ENCODE peak calls at places on chromosome 1, in four cellular contexts. One of them, this sample, is unnamed.

GRCh38 chr1:2119886-2120285 is 69.7 kb downstream of the PRKCZ start:
- DNase-seq in activated gamma-delta T cell treated with Interleukin-2 at 50 U/mL for 16 hours: no peak
- DNase-seq in heart left ventricle: peak
- DNase-seq in type B pancreatic cell: no peak
- DNase-seq in this sample: no peak

GRCh38 chr1:68218485-68218884 is 13.8 kb downstream of the WLS start:
- DNase-seq in activated gamma-delta T cell treated with Interleukin-2 at 50 U/mL for 16 hours: no peak
- DNase-seq in heart left ventricle: no peak
- DNase-seq in type B pancreatic cell: no peak
- DNase-seq in this sample: peak

GRCh38 chr1:55214214-55214902 is 806 bp downstream of the USP24 start:
- DNase-seq in heart left ventricle: peak
- DNase-seq in activated gamma-delta T cell treated with Interleukin-2 at 50 U/mL for 16 hours: peak
- DNase-seq in type B pancreatic cell: peak
- DNase-seq in this sample: peak

GRCh38 chr1:109759513-109760334 is 4.0 kb downstream of the EPS8L3 start:
- DNase-seq in activated gamma-delta T cell treated with Interleukin-2 at 50 U/mL for 16 hours: no peak
- DNase-seq in type B pancreatic cell: peak
- DNase-seq in heart left ventricle: no peak
- DNase-seq in this sample: no peak

GRCh38 chr1:241411776-241412338 is 54.9 kb upstream of the RGS7 start:
- DNase-seq in type B pancreatic cell: no peak
- DNase-seq in activated gamma-delta T cell treated with Interleukin-2 at 50 U/mL for 16 hours: no peak
- DNase-seq in heart left ventricle: no peak
- DNase-seq in this sample: no peak

GRCh38 chr1:194196562-194196961 is 1010.1 kb upstream of the B3GALT2 start:
- DNase-seq in activated gamma-delta T cell treated with Interleukin-2 at 50 U/mL for 16 hours: no peak
- DNase-seq in type B pancreatic cell: no peak
- DNase-seq in heart left ventricle: no peak
- DNase-seq in this sample: no peak

GRCh38 chr1:166843769-166844596 is 4.7 kb downstream of the POGK start:
- DNase-seq in type B pancreatic cell: no peak
- DNase-seq in activated gamma-delta T cell treated with Interleukin-2 at 50 U/mL for 16 hours: no peak
- DNase-seq in heart left ventricle: no peak
- DNase-seq in this sample: no peak

GRCh38 chr1:192949783-192950182 is 109.4 kb downstream of the UCHL5 start:
- DNase-seq in activated gamma-delta T cell treated with Interleukin-2 at 50 U/mL for 16 hours: no peak
- DNase-seq in type B pancreatic cell: no peak
- DNase-seq in heart left ventricle: no peak
- DNase-seq in this sample: no peak

GRCh38 chr1:45876000-45876399 is 72.6 kb downstream of the MAST2 start:
- DNase-seq in type B pancreatic cell: no peak
- DNase-seq in heart left ventricle: no peak
- DNase-seq in activated gamma-delta T cell treated with Interleukin-2 at 50 U/mL for 16 hours: no peak
- DNase-seq in this sample: no peak

GRCh38 chr1:109814993-109815786 is 51.5 kb upstream of the EPS8L3 start:
- DNase-seq in activated gamma-delta T cell treated with Interleukin-2 at 50 U/mL for 16 hours: no peak
- DNase-seq in type B pancreatic cell: no peak
- DNase-seq in heart left ventricle: no peak
- DNase-seq in this sample: no peak

GRCh38 chr1:3026581-3027511 is 5.6 kb downstream of the ACTRT2 start:
- DNase-seq in activated gamma-delta T cell treated with Interleukin-2 at 50 U/mL for 16 hours: no peak
- DNase-seq in heart left ventricle: no peak
- DNase-seq in type B pancreatic cell: peak
- DNase-seq in this sample: no peak

GRCh38 chr1:27872059-27872801 is at the start of gene THEMIS2:
- DNase-seq in type B pancreatic cell: peak
- DNase-seq in heart left ventricle: peak
- DNase-seq in activated gamma-delta T cell treated with Interleukin-2 at 50 U/mL for 16 hours: peak
- DNase-seq in this sample: peak

GRCh38 chr1:183570451-183570850 is 19.8 kb downstream of the NCF2 start:
- DNase-seq in activated gamma-delta T cell treated with Interleukin-2 at 50 U/mL for 16 hours: no peak
- DNase-seq in type B pancreatic cell: no peak
- DNase-seq in heart left ventricle: no peak
- DNase-seq in this sample: no peak

GRCh38 chr1:16175610-16176553 is 20.0 kb upstream of the EPHA2 start:
- DNase-seq in activated gamma-delta T cell treated with Interleukin-2 at 50 U/mL for 16 hours: no peak
- DNase-seq in type B pancreatic cell: no peak
- DNase-seq in heart left ventricle: peak
- DNase-seq in this sample: no peak

GRCh38 chr1:234675006-234675405 is 65.0 kb upstream of the IRF2BP2 start:
- DNase-seq in activated gamma-delta T cell treated with Interleukin-2 at 50 U/mL for 16 hours: no peak
- DNase-seq in heart left ventricle: no peak
- DNase-seq in type B pancreatic cell: no peak
- DNase-seq in this sample: no peak

GRCh38 chr1:177145102-177145779 is 19.3 kb downstream of the ASTN1 start:
- DNase-seq in activated gamma-delta T cell treated with Interleukin-2 at 50 U/mL for 16 hours: no peak
- DNase-seq in heart left ventricle: no peak
- DNase-seq in type B pancreatic cell: no peak
- DNase-seq in this sample: no peak